ENCODE peak calls at places on chromosomes 16 and 17, in five cellular contexts. D is omental fat pad; X is AG04450; H is heart right ventricle; T is CD8-positive, alpha-beta T cell. O is an unnamed sample.
A peak's percentile ranks its signal among the peaks of the same experiment; 100 is the strongest.

GRCh38 chr16:65713409-65713808 is 591.5 kb upstream of the CDH11 start:
- DNase-seq in D (no peak), T (no peak), X (no peak), H (no peak), O (no peak)

GRCh38 chr17:74096456-74096855 is 107.0 kb upstream of the RPL38 start:
- DNase-seq in X (no peak), D (no peak), H (no peak), T (no peak), O (no peak)

GRCh38 chr17:49817993-49818392 is 29.5 kb downstream of the KAT7 start:
- DNase-seq in T (peak; percentile 76), D (no peak), X (no peak), H (no peak), O (no peak)

GRCh38 chr16:86485746-86486145 is 24.6 kb upstream of the FOXF1 start:
- DNase-seq in T (no peak), H (no peak), X (no peak), D (no peak), O (no peak)

GRCh38 chr17:42720996-42721583 is 23.8 kb downstream of the EZH1 start:
- DNase-seq in D (no peak), H (peak; percentile 72), X (peak; percentile 46), T (peak; percentile 31), O (no peak)

GRCh38 chr17:15981646-15982580 is 17.6 kb downstream of the ZSWIM7 start:
- DNase-seq in X (no peak), H (no peak), T (no peak), D (no peak), O (no peak)

GRCh38 chr16:66928702-66929388 is 3.5 kb upstream of the RRAD start:
- DNase-seq in D (no peak), X (no peak), T (peak; percentile 47), H (no peak), O (no peak)

GRCh38 chr17:6981426-6981825 is 14.4 kb upstream of the ALOX12 start:
- DNase-seq in D (no peak), X (no peak), T (no peak), H (no peak), O (no peak)

GRCh38 chr16:88970539-88971065 is 6.4 kb downstream of the CBFA2T3 start:
- DNase-seq in T (peak; percentile 13), H (no peak), D (no peak), X (no peak), O (no peak)

GRCh38 chr16:89188064-89188441 is 12.3 kb downstream of the SLC22A31 start:
- DNase-seq in T (no peak), X (no peak), D (no peak), H (no peak), O (no peak)

GRCh38 chr16:12541672-12542071 is 262.0 kb downstream of the CPPED1 start:
- DNase-seq in D (no peak), X (no peak), T (no peak), H (no peak), O (no peak)

GRCh38 chr16:88455610-88456355 is 2.7 kb downstream of the ZFPM1 start:
- DNase-seq in X (no peak), D (no peak), H (no peak), T (peak; percentile 86), O (peak; percentile 53)

GRCh38 chr16:29901607-29901945 is 1.3 kb downstream of the ASPHD1 start:
- DNase-seq in D (no peak), H (no peak), T (no peak), X (no peak), O (no peak)

GRCh38 chr17:31829649-31830048 is 29.4 kb downstream of the COPRS start:
- DNase-seq in X (no peak), H (no peak), T (no peak), D (no peak), O (no peak)

GRCh38 chr17:75683467-75684041 is 16.4 kb downstream of the SAP30BP start:
- DNase-seq in X (no peak), T (no peak), D (no peak), H (no peak), O (no peak)

GRCh38 chr17:50683434-50684287 is 24.1 kb downstream of the ANKRD40 start:
- DNase-seq in T (no peak), D (no peak), H (no peak), X (no peak), O (no peak)

GRCh38 chr16:21963887-21964286 is 10.7 kb downstream of the UQCRC2 start:
- DNase-seq in T (no peak), D (no peak), H (no peak), X (no peak), O (no peak)

GRCh38 chr16:30185683-30186421 is 2.5 kb downstream of the CORO1A start:
- DNase-seq in H (peak; percentile 29), D (no peak), T (peak; percentile 89), X (no peak), O (no peak)

GRCh38 chr17:57782642-57783337 is 37.7 kb upstream of the CCDC182 start:
- DNase-seq in D (no peak), T (no peak), H (no peak), X (no peak), O (no peak)

GRCh38 chr17:7864995-7865650 is 7.3 kb downstream of the CYB5D1 start:
- DNase-seq in X (no peak), D (no peak), H (no peak), T (no peak), O (no peak)

GRCh38 chr17:32222621-32223020 is 43.0 kb upstream of the RHBDL3 start:
- DNase-seq in T (no peak), H (no peak), D (no peak), X (no peak), O (no peak)

GRCh38 chr16:26742040-26742439 is 324.7 kb upstream of the C16orf82 start:
- DNase-seq in D (no peak), X (no peak), T (no peak), H (no peak), O (no peak)

GRCh38 chr16:87138868-87139267 is 178.3 kb downstream of the C16orf95 start:
- DNase-seq in T (no peak), D (no peak), X (no peak), H (no peak), O (no peak)

GRCh38 chr16:637081-638018 is 1.2 kb upstream of the METTL26 start:
- DNase-seq in T (peak; percentile 88), X (peak; percentile 72), H (peak; percentile 92), D (peak; percentile 82), O (no peak)

GRCh38 chr16:70750893-70751467 is 50.0 kb downstream of the VAC14 start:
- DNase-seq in D (peak; percentile 39), T (no peak), X (peak; percentile 96), H (peak; percentile 70), O (no peak)

GRCh38 chr16:11673091-11674000 is 5.1 kb downstream of the SNN start:
- DNase-seq in X (no peak), D (no peak), T (no peak), H (no peak), O (no peak)

GRCh38 chr17:8124350-8125195 is 667 bp upstream of the HES7 start:
- DNase-seq in H (no peak), T (no peak), D (no peak), X (no peak), O (no peak)

GRCh38 chr17:79925242-79925957 is 86.2 kb upstream of the CBX4 start:
- DNase-seq in T (peak; percentile 14), H (peak; percentile 51), X (no peak), D (no peak), O (no peak)

GRCh38 chr17:79922798-79923197 is 83.6 kb upstream of the CBX4 start:
- DNase-seq in T (peak; percentile 2), D (no peak), H (no peak), X (no peak), O (no peak)

GRCh38 chr17:79926002-79926307 is 86.7 kb upstream of the CBX4 start:
- DNase-seq in H (no peak), X (no peak), D (no peak), T (no peak), O (no peak)

GRCh38 chr17:79924639-79924976 is 85.4 kb upstream of the CBX4 start:
- DNase-seq in X (no peak), T (peak; percentile 5), D (no peak), H (no peak), O (no peak)

GRCh38 chr17:79923974-79924638 is 84.9 kb upstream of the CBX4 start:
- DNase-seq in T (peak; percentile 35), X (no peak), D (no peak), H (no peak), O (peak; percentile 58)
- TF ChIP-seq CTCF in T (peak; percentile 29), X (peak; percentile 50), D (no peak), H (peak; percentile 45), O (peak; percentile 52)

GRCh38 chr17:59607817-59608403 is 11.8 kb upstream of the CLTC start:
- DNase-seq in D (no peak), T (peak; percentile 23), H (no peak), X (no peak), O (no peak)
- TF ChIP-seq CTCF in D (no peak), T (peak; percentile 47), H (peak; percentile 33), X (no peak), O (peak; percentile 46)

GRCh38 chr17:55158439-55158838 is 106.3 kb upstream of the HLF start:
- DNase-seq in D (no peak), H (no peak), X (no peak), T (no peak), O (no peak)
- TF ChIP-seq CTCF in D (no peak), H (no peak), X (no peak), T (no peak), O (no peak)

GRCh38 chr16:2913603-2914002 is 1.9 kb downstream of the FLYWCH1 start:
- DNase-seq in T (no peak), D (no peak), H (no peak), X (no peak), O (no peak)

GRCh38 chr16:2911580-2912329 is at the start of gene FLYWCH1:
- DNase-seq in H (peak; percentile 98), T (peak; percentile 98), D (peak; percentile 95), X (peak; percentile 94), O (peak; percentile 98)

GRCh38 chr16:2915196-2915929 is 3.6 kb downstream of the FLYWCH1 start:
- DNase-seq in D (no peak), T (no peak), X (no peak), H (no peak), O (no peak)

GRCh38 chr16:2912330-2913199 is 834 bp downstream of the FLYWCH1 start:
- DNase-seq in T (no peak), H (peak; percentile 27), X (peak; percentile 34), D (no peak), O (no peak)

DNA sequence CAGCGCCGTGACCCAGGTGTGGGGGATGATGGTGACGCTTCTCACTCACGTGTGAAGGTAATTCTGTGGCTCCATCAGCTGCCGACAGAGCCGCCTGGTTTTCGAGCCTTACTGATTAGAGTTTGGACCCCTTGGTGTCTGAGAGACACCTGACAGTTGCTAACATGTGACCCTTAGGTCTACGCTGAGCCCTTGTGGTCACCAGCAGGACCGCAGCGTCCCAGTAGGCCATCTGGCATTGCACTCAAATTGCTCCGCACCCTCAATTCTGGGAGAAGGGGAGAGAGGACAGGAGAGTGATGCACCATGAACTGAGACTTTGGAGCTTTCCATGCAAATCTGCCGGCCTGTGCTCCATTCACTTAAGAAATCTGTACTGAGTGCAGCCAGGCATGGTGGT is 2.5 kb downstream of the FLYWCH1 start:
- DNase-seq in T (no peak), D (no peak), H (no peak), X (no peak), O (no peak)
- TF ChIP-seq CTCF in T (no peak), D (no peak), H (no peak), X (no peak), O (no peak)

GRCh38 chr16:75251280-75252048 is at the start of gene BCAR1:
- DNase-seq in X (peak; percentile 73), D (no peak), T (no peak), H (peak; percentile 90), O (peak; percentile 85)
- TF ChIP-seq CTCF in X (no peak), D (no peak), T (no peak), H (peak; percentile 48), O (no peak)

GRCh38 chr16:48576927-48577326 is 33.1 kb downstream of the N4BP1 start:
- DNase-seq in X (no peak), H (no peak), D (no peak), T (no peak), O (no peak)
- TF ChIP-seq CTCF in X (no peak), H (no peak), D (no peak), T (no peak), O (no peak)

O was measured in mesothelial cell of epicardium.